ENCODE peak calls at places on chromosomes 12 and 14, in eight cellular contexts. T, V, R, S, D, G, O and U are unnamed samples.

GRCh38 chr12:18629916-18630315 is 107.9 kb downstream of the PLCZ1 start:
- DNase-seq in R (no peak), D (no peak), O (no peak), S (no peak), V (peak; percentile 10), G (no peak), T (no peak), U (no peak)

GRCh38 chr12:25970082-25970481 is 11.6 kb downstream of the RASSF8 start:
- DNase-seq in D (no peak), G (no peak), V (peak; percentile 63), R (no peak), S (no peak), T (no peak), O (no peak), U (no peak)

GRCh38 chr12:118714051-118714460 is 267.3 kb upstream of the SRRM4 start:
- DNase-seq in O (peak; percentile 69), S (peak; percentile 55), G (peak; percentile 19), D (no peak), R (no peak), T (no peak), V (no peak), U (no peak)

GRCh38 chr14:86708846-86709339 is 1178.9 kb downstream of the FLRT2 start:
- DNase-seq in S (no peak), O (no peak), R (no peak), G (no peak), V (no peak), D (no peak), T (no peak), U (no peak)

GRCh38 chr12:24444634-24445033 is 495.2 kb upstream of the SOX5 start:
- DNase-seq in G (no peak), D (no peak), V (no peak), T (no peak), R (no peak), S (no peak), O (no peak), U (no peak)

GRCh38 chr14:101665478-101666078 is 95.9 kb upstream of the PPP2R5C start:
- DNase-seq in S (peak; percentile 48), V (peak; percentile 32), D (peak; percentile 48), T (no peak), R (no peak), G (peak; percentile 25), O (peak; percentile 1), U (no peak)

GRCh38 chr12:31317471-31318397 is 8.2 kb downstream of the SINHCAF start:
- DNase-seq in R (no peak), G (no peak), O (peak; percentile 55), D (peak; percentile 41), V (peak; percentile 35), S (no peak), T (no peak), U (no peak)

GRCh38 chr12:26691234-26691970 is 141.6 kb downstream of the ITPR2 start:
- DNase-seq in G (no peak), R (no peak), D (peak; percentile 89), O (peak; percentile 51), V (peak; percentile 87), T (no peak), S (peak; percentile 38), U (peak; percentile 86)

GRCh38 chr12:124698211-124698997 is 131.0 kb upstream of the NCOR2 start:
- DNase-seq in D (peak; percentile 93), G (no peak), V (peak; percentile 46), T (no peak), R (no peak), O (peak; percentile 89), S (no peak), U (no peak)

GRCh38 chr12:26378721-26379120 is 183.3 kb downstream of the SSPN start:
- DNase-seq in S (no peak), G (no peak), R (no peak), D (peak; percentile 51), O (peak; percentile 86), T (no peak), V (no peak), U (no peak)